ENCODE peak calls at places on chromosomes 7 and 10, in four cellular contexts. H is LoVo, G is fibroblast of lung, Q is posterior cingulate gyrus. W is an unnamed sample.

GRCh38 chr7:36765605-36766004 is 41.3 kb upstream of the AOAH start:
- DNase-seq in H (no peak), G (no peak), Q (no peak), W (no peak)

GRCh38 chr7:4689668-4690067 is 7.6 kb downstream of the FOXK1 start:
- DNase-seq in Q (no peak), G (no peak), H (no peak), W (no peak)

GRCh38 chr10:21257919-21258318 is 267.6 kb downstream of the SKIDA1 start:
- DNase-seq in G (no peak), H (no peak), Q (no peak), W (no peak)

GRCh38 chr10:78286186-78286585 is 252.5 kb downstream of the RPS24 start:
- DNase-seq in Q (no peak), H (no peak), G (no peak), W (no peak)

GRCh38 chr7:128444242-128444641 is 11.4 kb upstream of the HILPDA start:
- DNase-seq in G (no peak), Q (no peak), H (no peak), W (no peak)

GRCh38 chr7:133015879-133016278 is 66.0 kb downstream of the CHCHD3 start:
- DNase-seq in G (no peak), Q (no peak), H (no peak), W (no peak)

GRCh38 chr7:38147005-38147404 is 31.0 kb upstream of the STARD3NL start:
- DNase-seq in H (no peak), Q (no peak), G (no peak), W (no peak)

GRCh38 chr7:123154231-123154860 is 45.4 kb downstream of the SLC13A1 start:
- DNase-seq in H (peak; percentile 78), Q (peak; percentile 71), G (peak; percentile 81), W (peak; percentile 61)

GRCh38 chr7:89316584-89316983 is 521.0 kb upstream of the TEX47 start:
- DNase-seq in G (no peak), Q (no peak), H (no peak), W (no peak)

GRCh38 chr7:151408839-151409554 is 841 bp downstream of the WDR86 start:
- DNase-seq in G (no peak), H (no peak), Q (no peak), W (no peak)

GRCh38 chr7:41035788-41036187 is 667.1 kb downstream of the INHBA start:
- DNase-seq in H (no peak), Q (no peak), G (no peak), W (no peak)

GRCh38 chr10:43861966-43862751 is 213.5 kb upstream of the ZNF32 start:
- DNase-seq in Q (no peak), G (peak; percentile 92), H (no peak), W (no peak)

GRCh38 chr7:28052933-28053332 is 127.7 kb downstream of the JAZF1 start:
- DNase-seq in Q (no peak), G (peak; percentile 76), H (no peak), W (no peak)

GRCh38 chr10:697097-697875 is 7.8 kb upstream of the DIP2C start:
- DNase-seq in H (no peak), G (no peak), Q (no peak), W (no peak)

GRCh38 chr10:59027975-59028640 is 148.3 kb upstream of the PHYHIPL start:
- DNase-seq in Q (no peak), G (peak; percentile 58), H (no peak), W (no peak)

GRCh38 chr7:111987115-111987826 is 218.9 kb downstream of the DOCK4 start:
- DNase-seq in G (peak; percentile 73), H (no peak), Q (no peak), W (no peak)

GRCh38 chr7:103809229-103809994 is 180.0 kb downstream of the RELN start:
- DNase-seq in G (no peak), Q (no peak), H (no peak), W (no peak)

W was measured in cerebellum.